ENCODE peak calls at places on chromosomes 5 and 9, in four cellular contexts. T is GM12891, N is SHP77, O is chondrocyte. Z is an unnamed sample.

GRCh38 chr9:132201780-132202703 is 40.2 kb downstream of the NTNG2 start:
- DNase-seq in N (peak; percentile 77), O (no peak), T (no peak), Z (no peak)

GRCh38 chr5:39447059-39447458 is 22.3 kb upstream of the DAB2 start:
- DNase-seq in O (no peak), N (no peak), T (no peak), Z (no peak)

GRCh38 chr9:133683494-133684460 is 47.6 kb downstream of the DBH start:
- DNase-seq in O (peak; percentile 85), N (no peak), T (no peak), Z (peak; percentile 54)

GRCh38 chr5:142807378-142807911 is 37.3 kb downstream of the ARHGAP26 start:
- DNase-seq in N (no peak), T (no peak), O (no peak), Z (no peak)

GRCh38 chr5:118989816-118990215 is 1.5 kb upstream of the DTWD2 start:
- DNase-seq in T (no peak), N (no peak), O (no peak), Z (no peak)

GRCh38 chr9:90773593-90773992 is 28.0 kb upstream of the SYK start:
- DNase-seq in O (no peak), N (peak; percentile 37), T (no peak), Z (no peak)

GRCh38 chr9:38652044-38652443 is 31.6 kb upstream of the ANKRD18A start:
- DNase-seq in T (no peak), N (no peak), O (no peak), Z (no peak)

GRCh38 chr5:79802404-79802803 is 112.8 kb downstream of the CMYA5 start:
- DNase-seq in T (no peak), N (no peak), O (no peak), Z (no peak)

GRCh38 chr5:177601126-177601525 is 1.2 kb downstream of the B4GALT7 start:
- DNase-seq in T (no peak), O (no peak), N (no peak), Z (no peak)